ENCODE peak calls at places on chromosomes 5 and 9, in eight cellular contexts. One of them, this sample, is unnamed.

GRCh38 chr9:88593537-88594185 is 58.7 kb downstream of the NXNL2 start:
- DNase-seq in HCT116: peak
- DNase-seq in GM12878: peak
- DNase-seq in germinal center: peak
- DNase-seq in GM03348: peak
- DNase-seq in psoas muscle: no peak
- DNase-seq in H4: peak
- DNase-seq in aorta: no peak
- DNase-seq in this sample: peak

GRCh38 chr9:16561121-16561520 is 309.3 kb downstream of the BNC2 start:
- DNase-seq in HCT116: no peak
- DNase-seq in GM12878: no peak
- DNase-seq in germinal center: no peak
- DNase-seq in GM03348: no peak
- DNase-seq in psoas muscle: no peak
- DNase-seq in H4: no peak
- DNase-seq in aorta: no peak
- DNase-seq in this sample: no peak

GRCh38 chr5:83095973-83096539 is 18.7 kb downstream of the XRCC4 start:
- DNase-seq in HCT116: peak
- DNase-seq in GM12878: no peak
- DNase-seq in germinal center: no peak
- DNase-seq in GM03348: peak
- DNase-seq in psoas muscle: no peak
- DNase-seq in H4: peak
- DNase-seq in aorta: peak
- DNase-seq in this sample: no peak

GRCh38 chr9:22244141-22245011 is 202.2 kb upstream of the DMRTA1 start:
- DNase-seq in HCT116: peak
- DNase-seq in GM12878: no peak
- DNase-seq in germinal center: peak
- DNase-seq in GM03348: peak
- DNase-seq in psoas muscle: no peak
- DNase-seq in H4: no peak
- DNase-seq in aorta: no peak
- DNase-seq in this sample: peak

GRCh38 chr9:94920439-94920951 is 194.0 kb downstream of the AOPEP start:
- DNase-seq in HCT116: no peak
- DNase-seq in GM12878: no peak
- DNase-seq in germinal center: no peak
- DNase-seq in GM03348: peak
- DNase-seq in psoas muscle: peak
- DNase-seq in H4: peak
- DNase-seq in aorta: peak
- DNase-seq in this sample: no peak

GRCh38 chr9:133728856-133729645 is 9.1 kb downstream of the SARDH start:
- DNase-seq in HCT116: no peak
- DNase-seq in GM12878: no peak
- DNase-seq in germinal center: no peak
- DNase-seq in GM03348: no peak
- DNase-seq in psoas muscle: no peak
- DNase-seq in H4: no peak
- DNase-seq in aorta: no peak
- DNase-seq in this sample: no peak

GRCh38 chr9:26786571-26786970 is 106.0 kb downstream of the CAAP1 start:
- DNase-seq in HCT116: no peak
- DNase-seq in GM12878: no peak
- DNase-seq in germinal center: no peak
- DNase-seq in GM03348: no peak
- DNase-seq in psoas muscle: no peak
- DNase-seq in H4: no peak
- DNase-seq in aorta: no peak
- DNase-seq in this sample: no peak

GRCh38 chr5:170896779-170897178 is 35.0 kb downstream of the RANBP17 start:
- DNase-seq in HCT116: no peak
- DNase-seq in GM12878: no peak
- DNase-seq in germinal center: no peak
- DNase-seq in GM03348: peak
- DNase-seq in psoas muscle: no peak
- DNase-seq in H4: no peak
- DNase-seq in aorta: no peak
- DNase-seq in this sample: no peak

GRCh38 chr5:1220831-1221230 is 4.3 kb upstream of the SLC6A18 start:
- DNase-seq in HCT116: no peak
- DNase-seq in GM12878: no peak
- DNase-seq in germinal center: no peak
- DNase-seq in GM03348: no peak
- DNase-seq in psoas muscle: no peak
- DNase-seq in H4: no peak
- DNase-seq in aorta: no peak
- DNase-seq in this sample: no peak

GRCh38 chr9:114830546-114830945 is 24.7 kb upstream of the TNFSF15 start:
- DNase-seq in HCT116: no peak
- DNase-seq in GM12878: no peak
- DNase-seq in germinal center: no peak
- DNase-seq in GM03348: no peak
- DNase-seq in psoas muscle: no peak
- DNase-seq in H4: no peak
- DNase-seq in aorta: no peak
- DNase-seq in this sample: no peak

GRCh38 chr5:142792865-142793232 is 22.7 kb downstream of the ARHGAP26 start:
- DNase-seq in HCT116: no peak
- DNase-seq in GM12878: no peak
- DNase-seq in germinal center: no peak
- DNase-seq in GM03348: no peak
- DNase-seq in psoas muscle: no peak
- DNase-seq in H4: no peak
- DNase-seq in aorta: no peak
- DNase-seq in this sample: no peak

GRCh38 chr5:5983261-5983660 is 395.1 kb downstream of the MED10 start:
- DNase-seq in HCT116: no peak
- DNase-seq in GM12878: no peak
- DNase-seq in germinal center: no peak
- DNase-seq in GM03348: no peak
- DNase-seq in psoas muscle: no peak
- DNase-seq in H4: no peak
- DNase-seq in aorta: no peak
- DNase-seq in this sample: no peak

GRCh38 chr5:111043712-111044506 is 27.6 kb upstream of the TSLP start:
- DNase-seq in HCT116: no peak
- DNase-seq in GM12878: no peak
- DNase-seq in germinal center: no peak
- DNase-seq in GM03348: no peak
- DNase-seq in psoas muscle: no peak
- DNase-seq in H4: peak
- DNase-seq in aorta: no peak
- DNase-seq in this sample: no peak

This sample was measured in OCI-LY7.